ENCODE peak calls at places on chromosome 20, in ten cellular contexts. One of them, this sample, is unnamed. For H3K4me1, the result is how much of the 10 kb centered on the place peaks cover.

GRCh38 chr20:37486186-37486999 is 34.7 kb upstream of the NNAT start:
- DNase-seq in left ventricle myocardium inferior: no peak
- DNase-seq in A549: no peak
- DNase-seq in OCI-LY7: no peak
- DNase-seq in tibial artery: no peak
- DNase-seq in SK-N-SH: no peak
- DNase-seq in PC-9: no peak
- DNase-seq in MM.1S: no peak
- DNase-seq in astrocyte: no peak
- DNase-seq in ascending aorta: no peak
- DNase-seq in this sample: no peak

GRCh38 chr20:2151805-2152727 is 50.4 kb downstream of the STK35 start:
- DNase-seq in SK-N-SH: peak
- DNase-seq in astrocyte: peak
- DNase-seq in ascending aorta: no peak
- DNase-seq in A549: no peak
- DNase-seq in tibial artery: peak
- DNase-seq in OCI-LY7: no peak
- DNase-seq in left ventricle myocardium inferior: no peak
- DNase-seq in PC-9: peak
- DNase-seq in MM.1S: no peak
- DNase-seq in this sample: no peak

GRCh38 chr20:36632487-36633284 is 13.3 kb downstream of the SLA2 start:
- DNase-seq in ascending aorta: no peak
- DNase-seq in PC-9: no peak
- DNase-seq in tibial artery: no peak
- DNase-seq in left ventricle myocardium inferior: no peak
- DNase-seq in MM.1S: no peak
- DNase-seq in SK-N-SH: no peak
- DNase-seq in astrocyte: no peak
- DNase-seq in A549: no peak
- DNase-seq in OCI-LY7: no peak
- DNase-seq in this sample: no peak

GRCh38 chr20:50341880-50342637 is 151.4 kb downstream of the CEBPB start:
- DNase-seq in MM.1S: no peak
- DNase-seq in left ventricle myocardium inferior: no peak
- DNase-seq in astrocyte: no peak
- DNase-seq in A549: no peak
- DNase-seq in ascending aorta: no peak
- DNase-seq in OCI-LY7: no peak
- DNase-seq in SK-N-SH: no peak
- DNase-seq in tibial artery: no peak
- DNase-seq in PC-9: no peak
- DNase-seq in this sample: no peak

GRCh38 chr20:39042279-39043150 is 80.4 kb downstream of the DHX35 start:
- DNase-seq in left ventricle myocardium inferior: no peak
- DNase-seq in astrocyte: peak
- DNase-seq in OCI-LY7: no peak
- DNase-seq in ascending aorta: peak
- DNase-seq in SK-N-SH: no peak
- DNase-seq in A549: no peak
- DNase-seq in tibial artery: no peak
- DNase-seq in MM.1S: no peak
- DNase-seq in PC-9: peak
- DNase-seq in this sample: no peak

GRCh38 chr20:9989066-9989724 is 45.6 kb upstream of the ANKEF1 start:
- DNase-seq in ascending aorta: no peak
- DNase-seq in SK-N-SH: no peak
- DNase-seq in PC-9: no peak
- DNase-seq in OCI-LY7: no peak
- DNase-seq in A549: no peak
- DNase-seq in tibial artery: no peak
- DNase-seq in astrocyte: peak
- DNase-seq in left ventricle myocardium inferior: no peak
- DNase-seq in MM.1S: no peak
- DNase-seq in this sample: no peak

GRCh38 chr20:57941121-57941522 is 231.3 kb upstream of the PMEPA1 start:
- DNase-seq in tibial artery: no peak
- DNase-seq in MM.1S: no peak
- DNase-seq in PC-9: no peak
- DNase-seq in astrocyte: no peak
- DNase-seq in A549: no peak
- DNase-seq in OCI-LY7: no peak
- DNase-seq in left ventricle myocardium inferior: no peak
- DNase-seq in SK-N-SH: no peak
- DNase-seq in ascending aorta: no peak
- DNase-seq in this sample: no peak

GRCh38 chr20:57576002-57576401 is 15.1 kb downstream of the PCK1 start:
- DNase-seq in SK-N-SH: no peak
- DNase-seq in ascending aorta: no peak
- DNase-seq in MM.1S: no peak
- DNase-seq in OCI-LY7: no peak
- DNase-seq in astrocyte: no peak
- DNase-seq in PC-9: no peak
- DNase-seq in A549: no peak
- DNase-seq in tibial artery: no peak
- DNase-seq in left ventricle myocardium inferior: no peak
- DNase-seq in this sample: no peak

GRCh38 chr20:57973886-57974285 is 254.6 kb downstream of the ANKRD60 start:
- DNase-seq in SK-N-SH: no peak
- DNase-seq in ascending aorta: no peak
- DNase-seq in MM.1S: no peak
- DNase-seq in left ventricle myocardium inferior: no peak
- DNase-seq in PC-9: no peak
- DNase-seq in astrocyte: no peak
- DNase-seq in tibial artery: no peak
- DNase-seq in A549: no peak
- DNase-seq in OCI-LY7: no peak
- DNase-seq in this sample: no peak

GRCh38 chr20:64166712-64167615 is 2.7 kb downstream of the MYT1 start:
- DNase-seq in ascending aorta: no peak
- DNase-seq in A549: no peak
- DNase-seq in PC-9: no peak
- DNase-seq in astrocyte: no peak
- DNase-seq in left ventricle myocardium inferior: no peak
- DNase-seq in MM.1S: no peak
- DNase-seq in tibial artery: no peak
- DNase-seq in OCI-LY7: no peak
- DNase-seq in SK-N-SH: peak
- DNase-seq in this sample: no peak

DNA sequence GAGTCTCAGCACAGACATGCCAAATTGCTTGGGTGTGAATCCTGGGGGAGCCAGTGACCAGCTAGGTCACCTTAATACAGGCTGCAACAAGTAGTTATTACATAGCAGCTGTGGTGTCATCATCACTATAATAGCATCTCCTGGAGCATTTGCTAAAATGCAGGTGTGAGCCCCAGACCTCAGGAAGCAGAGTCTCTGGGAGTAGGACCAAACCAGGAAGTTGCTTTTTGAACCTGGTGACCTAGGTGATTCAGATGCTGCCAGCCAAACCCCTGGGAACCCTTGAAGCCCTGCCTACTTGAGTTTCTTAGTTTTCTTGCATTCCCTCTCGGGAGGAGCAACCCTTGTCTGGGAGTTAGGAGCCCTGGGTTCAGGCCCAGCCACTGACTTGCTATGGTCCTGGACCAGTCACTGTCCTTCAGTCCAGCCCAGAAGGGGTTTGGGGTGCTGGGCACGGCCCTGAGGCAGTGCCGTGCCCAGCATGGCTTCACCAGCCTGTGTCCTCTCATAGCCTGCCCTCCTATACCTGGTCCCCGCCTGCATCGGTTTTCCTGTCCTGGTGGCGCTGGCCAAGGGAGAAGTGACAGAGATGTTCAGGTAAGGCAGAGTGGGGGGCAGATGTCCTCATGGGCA is 39.3 kb upstream of the ID1 start:
- DNase-seq in ascending aorta: no peak
- DNase-seq in SK-N-SH: no peak
- DNase-seq in tibial artery: no peak
- DNase-seq in left ventricle myocardium inferior: no peak
- DNase-seq in PC-9: peak
- DNase-seq in MM.1S: peak
- DNase-seq in OCI-LY7: peak
- DNase-seq in A549: no peak
- DNase-seq in astrocyte: no peak
- DNase-seq in this sample: no peak
- H3K4me3 ChIP-seq in ascending aorta: no peak
- H3K4me3 ChIP-seq in SK-N-SH: no peak
- H3K4me3 ChIP-seq in tibial artery: no peak
- H3K4me3 ChIP-seq in left ventricle myocardium inferior: no peak
- H3K4me3 ChIP-seq in PC-9: peak
- H3K4me3 ChIP-seq in MM.1S: no peak
- H3K4me3 ChIP-seq in OCI-LY7: no peak
- H3K4me3 ChIP-seq in A549: no peak
- H3K4me3 ChIP-seq in astrocyte: no peak
- H3K4me3 ChIP-seq in this sample: no peak

GRCh38 chr20:17642404-17643269 is 39.4 kb downstream of the RRBP1 start:
- DNase-seq in A549: no peak
- DNase-seq in tibial artery: no peak
- DNase-seq in ascending aorta: no peak
- DNase-seq in left ventricle myocardium inferior: no peak
- DNase-seq in SK-N-SH: no peak
- DNase-seq in OCI-LY7: no peak
- DNase-seq in PC-9: no peak
- DNase-seq in astrocyte: no peak
- DNase-seq in MM.1S: no peak
- DNase-seq in this sample: no peak
- H3K4me1 ChIP-seq in A549: under half
- H3K4me1 ChIP-seq in tibial artery: under half
- H3K4me1 ChIP-seq in ascending aorta: under half
- H3K4me1 ChIP-seq in left ventricle myocardium inferior: half or more
- H3K4me1 ChIP-seq in SK-N-SH: under half
- H3K4me1 ChIP-seq in OCI-LY7: under half
- H3K4me1 ChIP-seq in PC-9: under half
- H3K4me1 ChIP-seq in astrocyte: under half
- H3K4me1 ChIP-seq in MM.1S: under half
- H3K4me1 ChIP-seq in this sample: half or more

GRCh38 chr20:47950557-47951283 is 165.4 kb upstream of the SULF2 start:
- DNase-seq in ascending aorta: no peak
- DNase-seq in tibial artery: no peak
- DNase-seq in MM.1S: no peak
- DNase-seq in left ventricle myocardium inferior: no peak
- DNase-seq in OCI-LY7: no peak
- DNase-seq in astrocyte: peak
- DNase-seq in SK-N-SH: no peak
- DNase-seq in PC-9: peak
- DNase-seq in A549: no peak
- DNase-seq in this sample: no peak

GRCh38 chr20:47952165-47952564 is 166.9 kb upstream of the SULF2 start:
- DNase-seq in ascending aorta: no peak
- DNase-seq in A549: no peak
- DNase-seq in left ventricle myocardium inferior: no peak
- DNase-seq in tibial artery: no peak
- DNase-seq in SK-N-SH: no peak
- DNase-seq in OCI-LY7: no peak
- DNase-seq in MM.1S: no peak
- DNase-seq in astrocyte: no peak
- DNase-seq in PC-9: no peak
- DNase-seq in this sample: no peak

GRCh38 chr20:47949230-47949629 is 163.9 kb upstream of the SULF2 start:
- DNase-seq in SK-N-SH: no peak
- DNase-seq in ascending aorta: no peak
- DNase-seq in OCI-LY7: no peak
- DNase-seq in tibial artery: no peak
- DNase-seq in left ventricle myocardium inferior: no peak
- DNase-seq in MM.1S: no peak
- DNase-seq in PC-9: peak
- DNase-seq in astrocyte: no peak
- DNase-seq in A549: no peak
- DNase-seq in this sample: no peak

GRCh38 chr20:47951521-47951951 is 166.3 kb upstream of the SULF2 start:
- DNase-seq in tibial artery: no peak
- DNase-seq in OCI-LY7: no peak
- DNase-seq in PC-9: peak
- DNase-seq in left ventricle myocardium inferior: no peak
- DNase-seq in ascending aorta: no peak
- DNase-seq in A549: no peak
- DNase-seq in astrocyte: peak
- DNase-seq in MM.1S: no peak
- DNase-seq in SK-N-SH: no peak
- DNase-seq in this sample: no peak

DNA sequence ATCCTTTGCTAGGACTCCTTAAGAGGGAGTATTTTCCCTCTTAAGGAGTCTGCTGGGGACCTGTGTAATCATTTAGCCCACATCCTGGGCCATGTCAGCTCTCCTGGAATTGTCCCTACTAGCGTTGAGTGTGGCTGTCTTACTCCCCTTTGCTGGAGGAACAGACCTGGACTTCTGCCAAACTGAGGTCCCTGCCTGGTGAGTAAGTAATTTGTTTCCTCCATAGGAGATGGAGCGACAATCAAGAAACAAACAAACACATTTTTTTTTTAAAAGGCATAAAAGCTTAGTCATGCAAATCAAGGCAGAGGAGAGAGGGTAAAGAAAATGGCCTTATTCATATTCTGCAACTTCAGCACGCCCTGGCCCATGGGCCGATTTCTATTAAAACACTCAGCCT is 164.8 kb upstream of the SULF2 start:
- DNase-seq in MM.1S: no peak
- DNase-seq in left ventricle myocardium inferior: no peak
- DNase-seq in SK-N-SH: peak
- DNase-seq in astrocyte: peak
- DNase-seq in PC-9: peak
- DNase-seq in OCI-LY7: no peak
- DNase-seq in A549: no peak
- DNase-seq in ascending aorta: no peak
- DNase-seq in tibial artery: no peak
- DNase-seq in this sample: peak
- TF ChIP-seq CTCF in MM.1S: no peak
- TF ChIP-seq CTCF in left ventricle myocardium inferior: no peak
- TF ChIP-seq CTCF in SK-N-SH: no peak
- TF ChIP-seq CTCF in astrocyte: no peak
- TF ChIP-seq CTCF in PC-9: peak
- TF ChIP-seq CTCF in OCI-LY7: no peak
- TF ChIP-seq CTCF in A549: no peak
- TF ChIP-seq CTCF in ascending aorta: no peak
- TF ChIP-seq CTCF in tibial artery: no peak
- TF ChIP-seq CTCF in this sample: no peak

DNA sequence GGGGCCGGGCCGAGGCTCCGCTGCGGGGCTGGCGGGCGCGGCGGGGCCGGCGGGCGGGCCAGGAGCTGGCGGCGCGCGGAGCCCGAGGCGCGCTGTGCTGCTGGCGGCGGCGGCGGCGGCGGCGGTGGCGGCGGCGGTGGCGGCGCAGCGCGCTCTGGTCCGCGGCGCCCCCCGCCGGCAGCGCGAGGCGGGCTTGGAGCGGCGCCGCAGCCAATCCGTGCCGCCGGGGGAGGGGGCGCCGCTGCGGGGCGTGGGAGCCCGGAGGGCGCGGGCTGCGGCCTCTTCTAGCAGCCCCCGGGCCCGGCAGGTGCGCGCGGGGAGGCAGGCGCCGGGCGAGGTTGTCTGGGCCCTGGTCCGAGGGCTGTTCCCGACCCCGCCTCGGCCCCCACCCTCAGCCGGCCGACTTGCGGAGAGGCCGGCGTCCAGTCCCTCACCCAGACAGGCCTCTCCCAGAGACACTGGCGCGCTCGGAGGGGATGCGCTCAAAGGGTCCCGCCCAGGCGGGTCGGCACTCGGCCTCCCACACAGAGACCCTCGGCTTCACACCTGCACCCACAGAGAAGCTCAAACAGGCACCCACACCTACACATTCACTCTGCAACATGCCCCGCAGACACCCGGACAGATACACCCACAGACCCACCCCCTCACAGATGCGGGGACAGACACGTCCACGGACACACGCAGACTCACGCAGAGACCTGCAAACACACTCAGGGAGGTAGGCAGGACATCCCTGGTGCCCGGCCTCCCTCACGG is at the start of gene RIMS4:
- DNase-seq in SK-N-SH: peak
- DNase-seq in tibial artery: no peak
- DNase-seq in A549: peak
- DNase-seq in ascending aorta: peak
- DNase-seq in left ventricle myocardium inferior: no peak
- DNase-seq in PC-9: no peak
- DNase-seq in OCI-LY7: no peak
- DNase-seq in astrocyte: no peak
- DNase-seq in MM.1S: no peak
- DNase-seq in this sample: no peak
- H3K4me3 ChIP-seq in SK-N-SH: peak
- H3K4me3 ChIP-seq in tibial artery: peak
- H3K4me3 ChIP-seq in A549: peak
- H3K4me3 ChIP-seq in ascending aorta: peak
- H3K4me3 ChIP-seq in left ventricle myocardium inferior: peak
- H3K4me3 ChIP-seq in PC-9: no peak
- H3K4me3 ChIP-seq in OCI-LY7: no peak
- H3K4me3 ChIP-seq in astrocyte: no peak
- H3K4me3 ChIP-seq in MM.1S: no peak
- H3K4me3 ChIP-seq in this sample: no peak